ENCODE peak calls at places on chromosomes 4 and X, in five cellular contexts. G is ovary; B is stomach; A is stimulated activated CD4-positive, alpha-beta T cell treated with anti-CD3 and anti-CD28 coated beads, Interleukin-4, amount 100 ng/mL, for 24 hours; S is NCI-H748 treated with DMSO at 0.1 percent for 48 hours. E is an unnamed sample.

GRCh38 chrX:16838202-16839066 is 31.7 kb downstream of the RBBP7 start:
- DNase-seq in G (no peak), B (peak; percentile 41), A (no peak), S (no peak), E (no peak)

GRCh38 chr4:109560687-109561452 is 824 bp downstream of the MCUB start:
- DNase-seq in G (no peak), B (no peak), A (peak; percentile 72), S (peak; percentile 13), E (no peak)

GRCh38 chr4:7771541-7772507 is 167.8 kb downstream of the AFAP1 start:
- DNase-seq in G (no peak), B (no peak), A (no peak), S (no peak), E (no peak)

GRCh38 chr4:187940299-187940698 is 55.3 kb upstream of the ZFP42 start:
- DNase-seq in G (peak; percentile 25), B (no peak), A (no peak), S (no peak), E (no peak)

GRCh38 chr4:118277243-118277642 is 75.6 kb downstream of the PRSS12 start:
- DNase-seq in G (no peak), B (no peak), A (no peak), S (no peak), E (no peak)

GRCh38 chr4:14529653-14530052 is 472.6 kb upstream of the CPEB2 start:
- DNase-seq in G (no peak), B (no peak), A (no peak), S (no peak), E (no peak)

GRCh38 chr4:116478343-116478742 is 607.0 kb downstream of the TRAM1L1 start:
- DNase-seq in G (no peak), B (no peak), A (no peak), S (no peak), E (no peak)

GRCh38 chr4:3879681-3880594 is 113.8 kb downstream of the ADRA2C start:
- DNase-seq in G (no peak), B (peak; percentile 26), A (peak; percentile 25), S (no peak), E (no peak)

GRCh38 chr4:100983426-100983825 is 363.9 kb downstream of the PPP3CA start:
- DNase-seq in G (no peak), B (no peak), A (no peak), S (no peak), E (no peak)

GRCh38 chr4:4752025-4752424 is 107.4 kb upstream of the MSX1 start:
- DNase-seq in G (no peak), B (no peak), A (no peak), S (no peak), E (no peak)

GRCh38 chrX:114582698-114583395 is 1.0 kb upstream of the HTR2C start:
- DNase-seq in G (no peak), B (no peak), A (no peak), S (no peak), E (no peak)

GRCh38 chrX:71103110-71103983 is 3.2 kb downstream of the CXorf65 start:
- DNase-seq in G (no peak), B (peak; percentile 34), A (peak; percentile 50), S (no peak), E (no peak)

GRCh38 chr4:20462426-20463175 is 210.9 kb downstream of the SLIT2 start:
- DNase-seq in G (no peak), B (no peak), A (no peak), S (no peak), E (no peak)